ENCODE peak calls at places on chromosomes 5 and 9, in five cellular contexts. E is breast epithelium, P is sigmoid colon, Q is esophagus squamous epithelium, O is cardiac fibroblast. R is an unnamed sample.

GRCh38 chr5:56053363-56053762 is 58.6 kb upstream of the IL6ST start:
- DNase-seq in E (no peak), P (no peak), Q (no peak), O (no peak), R (no peak)

GRCh38 chr9:20853866-20854265 is 169.8 kb downstream of the FOCAD start:
- DNase-seq in E (no peak), P (no peak), Q (no peak), O (no peak), R (no peak)

GRCh38 chr9:83625120-83625710 is 2.3 kb downstream of the IDNK start:
- DNase-seq in E (no peak), P (no peak), Q (no peak), O (no peak), R (no peak)

GRCh38 chr5:135505973-135506372 is 29.8 kb downstream of the NEUROG1 start:
- DNase-seq in E (no peak), P (no peak), Q (no peak), O (peak), R (no peak)

GRCh38 chr5:180613188-180613587 is 21.9 kb upstream of the SCGB3A1 start:
- DNase-seq in E (no peak), P (no peak), Q (no peak), O (no peak), R (no peak)

GRCh38 chr5:108590799-108591198 is 156.9 kb upstream of the FER start:
- DNase-seq in E (no peak), P (no peak), Q (no peak), O (no peak), R (no peak)

GRCh38 chr9:129442791-129443511 is 177.9 kb downstream of the C9orf50 start:
- DNase-seq in E (peak), P (no peak), Q (no peak), O (no peak), R (no peak)

GRCh38 chr9:77454668-77455067 is 193.5 kb downstream of the GNA14 start:
- DNase-seq in E (no peak), P (no peak), Q (no peak), O (peak), R (peak)

GRCh38 chr9:95724253-95724991 is 151.1 kb upstream of the ERCC6L2 start:
- DNase-seq in E (peak), P (no peak), Q (no peak), O (no peak), R (no peak)

GRCh38 chr5:61467766-61468482 is 135.9 kb downstream of the ZSWIM6 start:
- DNase-seq in E (no peak), P (no peak), Q (no peak), O (peak), R (peak)

GRCh38 chr9:126862461-126862830 is 2.0 kb downstream of the ZBTB34 start:
- DNase-seq in E (no peak), P (no peak), Q (no peak), O (no peak), R (no peak)

GRCh38 chr5:43073597-43074546 is 33.8 kb upstream of the ANXA2R start:
- DNase-seq in E (no peak), P (no peak), Q (no peak), O (peak), R (no peak)

DNA sequence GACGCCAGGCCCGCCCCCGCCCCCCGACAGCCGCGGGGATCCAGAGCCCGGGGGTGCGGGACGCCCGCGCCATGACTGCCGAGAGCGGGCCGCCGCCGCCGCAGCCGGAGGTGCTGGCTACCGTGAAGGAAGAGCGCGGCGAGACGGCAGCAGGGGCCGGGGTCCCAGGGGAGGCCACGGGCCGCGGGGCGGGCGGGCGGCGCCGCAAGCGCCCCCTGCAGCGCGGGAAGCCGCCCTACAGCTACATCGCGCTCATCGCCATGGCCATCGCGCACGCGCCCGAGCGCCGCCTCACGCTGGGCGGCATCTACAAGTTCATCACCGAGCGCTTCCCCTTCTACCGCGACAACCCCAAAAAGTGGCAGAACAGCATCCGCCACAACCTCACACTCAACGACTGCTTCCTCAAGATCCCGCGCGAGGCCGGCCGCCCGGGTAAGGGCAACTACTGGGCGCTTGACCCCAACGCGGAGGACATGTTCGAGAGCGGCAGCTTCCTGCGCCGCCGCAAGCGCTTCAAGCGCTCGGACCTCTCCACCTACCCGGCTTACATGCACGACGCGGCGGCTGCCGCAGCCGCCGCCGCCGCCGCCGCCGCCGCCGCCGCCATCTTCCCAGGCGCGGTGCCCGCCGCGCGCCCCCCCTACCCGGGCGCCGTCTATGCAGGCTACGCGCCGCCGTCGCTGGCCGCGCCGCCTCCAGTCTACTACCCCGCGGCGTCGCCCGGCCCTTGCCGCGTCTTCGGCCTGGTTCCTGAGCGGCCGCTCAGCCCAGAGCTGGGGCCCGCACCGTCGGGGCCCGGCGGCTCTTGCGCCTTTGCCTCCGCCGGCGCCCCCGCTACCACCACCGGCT is 1.0 kb downstream of the FOXE1 start:
- DNase-seq in E (no peak), P (no peak), Q (no peak), O (peak), R (no peak)
- TF ChIP-seq CTCF in E (no peak), P (no peak), Q (no peak), O (no peak), R (no peak)

GRCh38 chr5:72402381-72402890 is 82.3 kb downstream of the PTCD2 start:
- DNase-seq in E (no peak), P (no peak), Q (no peak), O (peak), R (no peak)
- H3K4me3 ChIP-seq in E (no peak), P (no peak), Q (no peak), O (no peak), R (no peak)

GRCh38 chr5:74063821-74064598 is 438.0 kb downstream of the ARHGEF28 start:
- DNase-seq in E (no peak), P (no peak), Q (no peak), O (peak), R (peak)

GRCh38 chr5:74064911-74065310 is 438.9 kb downstream of the ARHGEF28 start:
- DNase-seq in E (no peak), P (no peak), Q (no peak), O (no peak), R (no peak)

GRCh38 chr5:74061292-74061691 is 435.3 kb downstream of the ARHGEF28 start:
- DNase-seq in E (no peak), P (no peak), Q (no peak), O (no peak), R (no peak)

GRCh38 chr5:74067748-74068541 is 441.9 kb downstream of the ARHGEF28 start:
- DNase-seq in E (no peak), P (no peak), Q (no peak), O (no peak), R (no peak)

GRCh38 chr5:74063346-74063745 is 437.4 kb downstream of the ARHGEF28 start:
- DNase-seq in E (no peak), P (no peak), Q (no peak), O (no peak), R (no peak)
- TF ChIP-seq CTCF in E (no peak), P (no peak), Q (no peak), O (no peak), R (no peak)

GRCh38 chr5:62585751-62586150 is 7.1 kb downstream of the LRRC70 start:
- DNase-seq in E (no peak), P (no peak), Q (no peak), O (no peak), R (no peak)

GRCh38 chr5:62579761-62580160 is 1.1 kb downstream of the LRRC70 start:
- DNase-seq in E (no peak), P (no peak), Q (no peak), O (no peak), R (no peak)

GRCh38 chr5:62584395-62584794 is 5.8 kb downstream of the LRRC70 start:
- DNase-seq in E (no peak), P (no peak), Q (no peak), O (no peak), R (no peak)

GRCh38 chr5:62585306-62585705 is 6.7 kb downstream of the LRRC70 start:
- DNase-seq in E (no peak), P (no peak), Q (no peak), O (no peak), R (no peak)

GRCh38 chr5:62582198-62582597 is 3.6 kb downstream of the LRRC70 start:
- DNase-seq in E (no peak), P (no peak), Q (no peak), O (peak), R (no peak)
- H3K4me3 ChIP-seq in E (no peak), P (no peak), Q (no peak), O (no peak), R (no peak)

GRCh38 chr9:82117025-82117424 is 128.5 kb downstream of the SPATA31D1 start:
- DNase-seq in E (peak), P (no peak), Q (no peak), O (no peak), R (peak)
- TF ChIP-seq CTCF in E (no peak), P (no peak), Q (no peak), O (no peak), R (no peak)

GRCh38 chr5:122313941-122314340 is 1.9 kb downstream of the SNCAIP start:
- DNase-seq in E (no peak), P (no peak), Q (no peak), O (peak), R (no peak)
- H3K4me3 ChIP-seq in E (no peak), P (no peak), Q (no peak), O (no peak), R (no peak)

GRCh38 chr9:6498982-6499381 is 86.0 kb downstream of the UHRF2 start:
- DNase-seq in E (no peak), P (no peak), Q (no peak), O (peak), R (no peak)

GRCh38 chr9:6490863-6491262 is 77.9 kb downstream of the UHRF2 start:
- DNase-seq in E (no peak), P (no peak), Q (no peak), O (no peak), R (no peak)

GRCh38 chr9:6495484-6495883 is 82.5 kb downstream of the UHRF2 start:
- DNase-seq in E (no peak), P (no peak), Q (no peak), O (no peak), R (no peak)
- TF ChIP-seq CTCF in E (no peak), P (no peak), Q (no peak), O (no peak), R (no peak)